ENCODE peak calls at places on chromosomes 7 and 10, in seven cellular contexts. L, C, U, X, P, E and Z are unnamed samples.

GRCh38 chr7:102063736-102064135 is 222.9 kb upstream of the SH2B2 start:
- DNase-seq in X (peak; percentile 28), P (no peak), C (no peak), L (peak; percentile 91), U (no peak), E (no peak), Z (peak; percentile 75)

GRCh38 chr10:21494221-21495001 is 31.1 kb downstream of the SKIDA1 start:
- DNase-seq in X (no peak), L (peak; percentile 50), C (no peak), U (no peak), P (peak; percentile 65), E (peak; percentile 50), Z (no peak)

GRCh38 chr10:104333728-104334373 is 4.4 kb downstream of the ITPRIP start:
- DNase-seq in X (no peak), P (peak; percentile 46), C (no peak), E (no peak), L (no peak), U (no peak), Z (peak; percentile 63)

GRCh38 chr7:22696672-22697071 is 30.3 kb upstream of the IL6 start:
- DNase-seq in E (no peak), C (no peak), P (no peak), U (no peak), L (peak; percentile 28), X (no peak), Z (no peak)

GRCh38 chr10:119253433-119254174 is 46.2 kb downstream of the GRK5 start:
- DNase-seq in L (peak; percentile 97), U (no peak), P (peak; percentile 71), X (peak; percentile 26), C (no peak), E (peak; percentile 75), Z (no peak)

GRCh38 chr7:28228386-28228785 is 47.8 kb upstream of the JAZF1 start:
- DNase-seq in X (no peak), P (no peak), L (no peak), C (no peak), U (no peak), E (no peak), Z (no peak)

GRCh38 chr7:30728591-30729100 is 23.3 kb upstream of the INMT start:
- DNase-seq in X (no peak), P (no peak), C (no peak), L (no peak), U (no peak), E (no peak), Z (no peak)

GRCh38 chr10:128028508-128029279 is 97.5 kb downstream of the MKI67 start:
- DNase-seq in L (peak; percentile 22), C (no peak), E (no peak), P (no peak), X (no peak), U (no peak), Z (no peak)

GRCh38 chr7:42947531-42947930 is 15.4 kb downstream of the MRPL32 start:
- DNase-seq in P (no peak), L (no peak), C (no peak), E (no peak), X (no peak), U (no peak), Z (no peak)

GRCh38 chr7:45974540-45975360 is 53.7 kb upstream of the IGFBP3 start:
- DNase-seq in L (no peak), C (no peak), X (no peak), E (no peak), U (no peak), P (no peak), Z (peak; percentile 58)

GRCh38 chr7:46759711-46760480 is 822.0 kb downstream of the TNS3 start:
- DNase-seq in U (no peak), C (no peak), P (no peak), L (peak; percentile 60), E (no peak), X (no peak), Z (no peak)

GRCh38 chr7:92325850-92326249 is 80.1 kb downstream of the ANKIB1 start:
- DNase-seq in U (no peak), E (no peak), X (no peak), L (no peak), P (no peak), C (peak; percentile 2), Z (no peak)

GRCh38 chr10:126009590-126009989 is 113.2 kb downstream of the FANK1 start:
- DNase-seq in L (no peak), X (no peak), C (no peak), U (no peak), P (no peak), E (no peak), Z (no peak)

GRCh38 chr7:151903249-151904032 is 26.5 kb upstream of the PRKAG2 start:
- DNase-seq in C (no peak), L (no peak), X (no peak), U (no peak), E (no peak), P (no peak), Z (no peak)

GRCh38 chr7:35424869-35425495 is 171.1 kb upstream of the TBX20 start:
- DNase-seq in L (peak; percentile 67), C (peak; percentile 5), P (peak; percentile 67), U (no peak), X (peak; percentile 72), E (peak; percentile 59), Z (no peak)

GRCh38 chr10:19683326-19683725 is 132.9 kb upstream of the PLXDC2 start:
- DNase-seq in C (no peak), P (no peak), X (no peak), E (no peak), U (no peak), L (no peak), Z (no peak)

GRCh38 chr10:2296179-2296578 is 558.9 kb upstream of the ADARB2 start:
- DNase-seq in P (no peak), X (no peak), C (no peak), U (no peak), E (no peak), L (no peak), Z (no peak)

GRCh38 chr10:71260622-71261325 is 48.4 kb downstream of the UNC5B start:
- DNase-seq in E (peak; percentile 52), L (peak; percentile 83), U (peak; percentile 44), C (no peak), X (no peak), P (no peak), Z (peak; percentile 84)

GRCh38 chr7:40583653-40584424 is 449.0 kb downstream of the SUGCT start:
- DNase-seq in X (no peak), P (no peak), L (no peak), U (no peak), C (no peak), E (no peak), Z (no peak)

GRCh38 chr10:121694966-121695340 is 96.7 kb upstream of the FGFR2 start:
- DNase-seq in E (no peak), X (no peak), P (no peak), L (no peak), C (no peak), U (no peak), Z (no peak)

GRCh38 chr10:124944982-124945381 is 3.1 kb downstream of the ZRANB1 start:
- DNase-seq in L (no peak), C (no peak), E (no peak), X (no peak), U (no peak), P (no peak), Z (no peak)

GRCh38 chr10:78807504-78808202 is 261.1 kb upstream of the ZMIZ1 start:
- DNase-seq in P (no peak), U (no peak), L (no peak), X (no peak), E (no peak), C (no peak), Z (no peak)

GRCh38 chr10:93471110-93471651 is 11.0 kb downstream of the MYOF start:
- DNase-seq in L (peak; percentile 98), P (no peak), C (no peak), U (no peak), E (no peak), X (no peak), Z (no peak)

GRCh38 chr7:19900118-19900517 is 126.7 kb upstream of the TMEM196 start:
- DNase-seq in L (no peak), E (no peak), C (no peak), U (no peak), P (no peak), X (no peak), Z (no peak)

GRCh38 chr7:152522551-152522950 is 86.7 kb upstream of the KMT2C start:
- DNase-seq in U (peak; percentile 42), P (no peak), C (no peak), E (peak; percentile 18), L (no peak), X (no peak), Z (no peak)

GRCh38 chr7:32594965-32595364 is 99.7 kb downstream of the AVL9 start:
- DNase-seq in P (no peak), X (no peak), C (no peak), E (no peak), U (no peak), L (peak; percentile 29), Z (no peak)

GRCh38 chr10:92387289-92387940 is 96.4 kb downstream of the MARCHF5 start:
- DNase-seq in C (no peak), L (peak; percentile 75), E (no peak), P (no peak), X (peak; percentile 95), U (no peak), Z (no peak)

GRCh38 chr10:49164587-49165188 is 23.5 kb downstream of the TMEM273 start:
- DNase-seq in L (peak; percentile 29), X (peak; percentile 45), E (no peak), C (peak; percentile 25), U (no peak), P (no peak), Z (no peak)

GRCh38 chr10:13943735-13944398 is 357.1 kb downstream of the PRPF18 start:
- DNase-seq in E (no peak), P (no peak), X (no peak), L (no peak), U (no peak), C (no peak), Z (no peak)

GRCh38 chr10:73576890-73577591 is 14.1 kb downstream of the USP54 start:
- DNase-seq in X (no peak), E (no peak), U (no peak), C (no peak), L (no peak), P (no peak), Z (no peak)

GRCh38 chr7:4809091-4809591 is 33.7 kb downstream of the AP5Z1 start:
- DNase-seq in L (no peak), X (no peak), C (no peak), E (no peak), P (no peak), U (peak; percentile 11), Z (no peak)

GRCh38 chr7:2444476-2444875 is 31.7 kb downstream of the GRIFIN start:
- DNase-seq in X (no peak), U (peak; percentile 15), P (no peak), L (peak; percentile 41), E (peak; percentile 33), C (no peak), Z (no peak)

GRCh38 chr10:16440396-16441105 is 3.7 kb downstream of the PTER start:
- DNase-seq in C (no peak), L (peak; percentile 14), E (no peak), U (no peak), X (no peak), P (no peak), Z (no peak)

GRCh38 chr10:130021373-130021950 is 57.4 kb upstream of the EBF3 start:
- DNase-seq in P (no peak), E (no peak), X (no peak), U (peak; percentile 1), L (peak; percentile 94), C (peak; percentile 57), Z (no peak)

GRCh38 chr7:139034336-139034735 is 1.5 kb downstream of the ZC3HAV1L start:
- DNase-seq in C (no peak), U (no peak), X (no peak), L (peak; percentile 65), P (peak; percentile 29), E (no peak), Z (no peak)

GRCh38 chr10:102401735-102402511 is 6.4 kb downstream of the NFKB2 start:
- DNase-seq in P (no peak), E (no peak), C (no peak), L (peak; percentile 86), U (no peak), X (no peak), Z (no peak)

GRCh38 chr7:90222811-90223725 is 11.5 kb downstream of the STEAP2 start:
- DNase-seq in X (no peak), C (no peak), P (no peak), E (peak; percentile 18), U (no peak), L (peak; percentile 58), Z (no peak)

GRCh38 chr10:8365935-8366911 is 311.7 kb downstream of the GATA3 start:
- DNase-seq in E (no peak), X (no peak), C (no peak), U (no peak), P (peak; percentile 71), L (peak; percentile 42), Z (no peak)